ENCODE peak calls at places on chromosomes 12 and 14, in ten cellular contexts. H, G, W, C, J, K, O, Y, R and X are unnamed samples.

GRCh38 chr12:54439521-54440255 is 20.6 kb upstream of the ITGA5 start:
- DNase-seq in O (no peak), K (no peak), W (no peak), G (no peak), C (no peak), R (no peak), H (no peak), J (peak), Y (peak), X (no peak)

GRCh38 chr14:91315844-91316267 is 71.4 kb upstream of the GPR68 start:
- DNase-seq in Y (no peak), C (no peak), G (no peak), K (no peak), R (no peak), W (no peak), O (no peak), H (no peak), J (no peak), X (no peak)

GRCh38 chr14:104547310-104547997 is 32.1 kb upstream of the C14orf180 start:
- DNase-seq in W (no peak), G (no peak), H (no peak), J (no peak), O (no peak), R (peak), K (no peak), Y (no peak), C (no peak), X (no peak)

GRCh38 chr14:85764809-85765208 is 234.9 kb downstream of the FLRT2 start:
- DNase-seq in W (no peak), J (peak), C (peak), G (no peak), O (no peak), Y (no peak), R (no peak), K (no peak), H (no peak), X (no peak)

GRCh38 chr14:93269341-93270068 is 62.4 kb downstream of the UBR7 start:
- DNase-seq in J (peak), H (no peak), Y (no peak), R (no peak), K (no peak), C (peak), G (no peak), W (no peak), O (no peak), X (no peak)

GRCh38 chr14:68941820-68942219 is 37.3 kb downstream of the ACTN1 start:
- DNase-seq in K (no peak), Y (peak), W (peak), J (peak), C (peak), G (peak), R (no peak), O (peak), H (peak), X (no peak)

GRCh38 chr12:67067453-67068203 is 201.5 kb upstream of the CAND1 start:
- DNase-seq in W (no peak), K (no peak), J (no peak), Y (no peak), C (no peak), R (no peak), G (no peak), O (peak), H (no peak), X (no peak)

GRCh38 chr12:105157598-105157997 is 50.1 kb downstream of the WASHC4 start:
- DNase-seq in W (no peak), H (no peak), R (no peak), G (no peak), O (no peak), J (no peak), K (no peak), Y (no peak), C (no peak), X (no peak)

GRCh38 chr14:104296388-104297312 is 158.3 kb downstream of the KIF26A start:
- DNase-seq in K (no peak), H (no peak), W (no peak), J (no peak), G (peak), R (no peak), O (peak), C (no peak), Y (no peak), X (no peak)

GRCh38 chr12:54419088-54419887 is at the start of gene ITGA5:
- DNase-seq in G (peak), W (peak), K (peak), O (peak), J (peak), Y (no peak), H (peak), R (no peak), C (peak), X (peak)

GRCh38 chr12:57434517-57435223 is at the start of gene INHBC:
- DNase-seq in H (no peak), K (no peak), C (no peak), J (no peak), R (no peak), O (no peak), Y (no peak), G (no peak), W (no peak), X (no peak)

GRCh38 chr14:51293926-51294290 is 53.9 kb downstream of the TMX1 start:
- DNase-seq in O (no peak), G (no peak), Y (no peak), W (no peak), R (no peak), H (no peak), C (no peak), J (peak), K (no peak), X (no peak)

GRCh38 chr12:94261119-94261518 is 112.7 kb downstream of the PLXNC1 start:
- DNase-seq in J (no peak), C (no peak), H (no peak), R (no peak), K (no peak), G (no peak), O (no peak), W (no peak), Y (no peak), X (no peak)

GRCh38 chr14:46091819-46092218 is 559.8 kb downstream of the RPL10L start:
- DNase-seq in C (no peak), G (no peak), R (no peak), W (no peak), Y (no peak), O (no peak), J (no peak), K (no peak), H (no peak), X (no peak)

GRCh38 chr14:102799684-102800562 is 22.7 kb downstream of the TRAF3 start:
- DNase-seq in R (no peak), Y (peak), C (peak), H (no peak), K (no peak), O (no peak), G (no peak), W (no peak), J (peak), X (no peak)

GRCh38 chr12:51028811-51029146 is 2.6 kb upstream of the SLC11A2 start:
- DNase-seq in K (no peak), G (no peak), C (no peak), W (no peak), J (peak), R (no peak), Y (no peak), O (no peak), H (no peak), X (no peak)

GRCh38 chr12:4292266-4293063 is 18.9 kb downstream of the CCND2 start:
- DNase-seq in O (no peak), Y (no peak), K (no peak), R (no peak), J (no peak), H (no peak), W (no peak), G (peak), C (no peak), X (no peak)

GRCh38 chr12:57845478-57846284 is 848 bp downstream of the CTDSP2 start:
- DNase-seq in H (peak), R (no peak), Y (no peak), G (peak), K (peak), W (peak), O (peak), C (no peak), J (peak), X (peak)

GRCh38 chr14:79248771-79249170 is 962.5 kb downstream of the DIO2 start:
- DNase-seq in C (no peak), J (no peak), O (no peak), G (no peak), R (no peak), Y (no peak), W (no peak), H (no peak), K (no peak), X (no peak)

GRCh38 chr12:81520064-81520945 is 238.8 kb downstream of the PPFIA2 start:
- DNase-seq in W (no peak), K (no peak), H (no peak), G (no peak), R (no peak), J (no peak), O (no peak), Y (no peak), C (no peak), X (no peak)

GRCh38 chr12:16424531-16424930 is 77.1 kb downstream of the MGST1 start:
- DNase-seq in J (no peak), O (no peak), W (no peak), K (no peak), C (no peak), Y (no peak), H (no peak), G (no peak), R (no peak), X (no peak)

GRCh38 chr14:94864421-94865195 is 94.7 kb upstream of the GSC start:
- DNase-seq in O (peak), J (no peak), K (no peak), Y (no peak), C (no peak), G (no peak), W (no peak), R (no peak), H (no peak), X (no peak)

GRCh38 chr14:104788533-104788818 is 7.1 kb downstream of the AKT1 start:
- DNase-seq in W (no peak), G (no peak), Y (no peak), C (no peak), J (no peak), O (no peak), R (no peak), H (no peak), K (no peak), X (no peak)

GRCh38 chr12:116136340-116136739 is 141.2 kb downstream of the MED13L start:
- DNase-seq in W (no peak), H (no peak), K (no peak), J (peak), Y (peak), G (no peak), C (no peak), R (no peak), O (no peak), X (no peak)

GRCh38 chr14:105843444-105844046 is 317.2 kb downstream of the TMEM121 start:
- DNase-seq in Y (no peak), J (no peak), W (no peak), C (no peak), K (peak), O (no peak), G (peak), R (no peak), H (no peak), X (no peak)

GRCh38 chr12:38141861-38142260 is 174.7 kb upstream of the ALG10B start:
- DNase-seq in W (no peak), J (no peak), G (no peak), O (no peak), R (no peak), C (no peak), H (no peak), K (no peak), Y (no peak), X (no peak)
- TF ChIP-seq CTCF in W (no peak), J (no peak), G (no peak), O (no peak), R (no peak), C (no peak), H (no peak), K (no peak), Y (no peak), X (no peak)

GRCh38 chr12:52319097-52319496 is 2.1 kb downstream of the KRT83 start:
- DNase-seq in C (no peak), H (no peak), W (no peak), Y (no peak), G (peak), O (no peak), K (no peak), J (no peak), R (no peak), X (no peak)
- TF ChIP-seq CTCF in C (peak), H (no peak), W (no peak), Y (no peak), G (no peak), O (peak), K (no peak), J (no peak), R (no peak), X (no peak)

DNA sequence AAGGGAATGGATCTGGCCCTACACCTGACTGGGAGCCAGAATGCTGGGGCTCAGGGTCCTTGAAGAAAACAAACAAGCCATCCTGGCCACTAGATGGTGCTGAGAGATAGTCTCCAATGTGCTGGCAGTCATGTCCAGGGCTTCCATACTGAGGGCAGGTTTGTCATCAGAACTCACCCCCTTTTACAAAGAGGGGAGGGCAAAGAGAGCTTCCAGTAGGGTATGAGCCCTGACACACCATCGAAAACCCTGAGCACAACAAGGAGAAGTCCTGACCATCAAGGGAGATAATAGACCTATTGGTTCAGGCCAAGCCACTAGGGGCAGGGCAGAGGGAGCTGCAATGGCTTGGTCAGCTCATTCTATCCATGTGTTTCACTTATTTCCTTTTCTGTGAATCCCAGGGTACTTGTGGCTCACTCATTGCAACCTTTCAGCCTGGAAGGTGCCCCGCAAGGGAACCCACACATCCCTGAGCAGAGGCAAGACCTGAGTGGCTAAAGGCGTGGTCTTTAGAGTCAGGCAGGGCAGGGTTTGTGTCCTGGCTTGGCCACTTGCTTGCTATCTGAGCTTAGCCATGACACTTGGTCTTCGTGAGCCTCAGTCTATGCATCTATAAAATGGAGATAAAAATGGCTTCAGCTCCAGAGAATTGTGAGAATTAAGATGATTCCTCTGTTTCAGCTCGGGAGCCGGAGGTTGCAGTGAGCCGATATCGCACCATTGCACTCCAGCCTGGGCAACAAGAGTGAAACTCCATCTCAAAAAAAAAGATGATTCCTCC is 6.2 kb upstream of the PLEKHH1 start:
- DNase-seq in O (peak), G (no peak), H (no peak), R (no peak), J (peak), C (peak), Y (peak), K (peak), W (peak), X (peak)
- TF ChIP-seq CTCF in O (peak), G (peak), H (no peak), R (peak), J (peak), C (peak), Y (peak), K (peak), W (peak), X (peak)

DNA sequence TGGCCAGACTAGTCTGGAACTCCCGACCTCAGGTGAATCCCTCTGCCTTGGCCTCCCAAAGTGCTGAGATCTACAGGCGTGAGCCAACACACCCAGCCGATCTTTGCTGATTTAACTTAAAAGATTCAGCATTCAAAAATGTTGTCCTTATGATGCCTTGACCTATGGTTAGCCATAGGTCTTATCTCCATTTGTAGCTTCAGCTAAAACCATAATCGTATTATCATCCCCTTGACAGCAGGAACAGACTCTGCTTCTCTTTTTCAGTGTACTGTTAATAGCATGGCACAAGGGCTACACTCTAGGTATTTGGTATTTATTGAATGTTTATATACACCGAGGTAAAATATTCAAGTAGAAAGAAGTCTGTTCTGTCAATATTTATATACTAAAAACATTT is 15.3 kb downstream of the CCDC62 start:
- DNase-seq in O (peak), C (no peak), Y (no peak), J (no peak), W (no peak), H (no peak), G (no peak), K (no peak), R (no peak), X (no peak)
- TF ChIP-seq CTCF in O (no peak), C (no peak), Y (no peak), J (no peak), W (no peak), H (no peak), G (no peak), K (no peak), R (no peak), X (no peak)

GRCh38 chr14:76948213-76948947 is 80.1 kb downstream of the IRF2BPL start:
- DNase-seq in C (no peak), W (no peak), G (no peak), J (no peak), K (peak), H (no peak), O (no peak), Y (no peak), R (no peak), X (no peak)

GRCh38 chr14:76946753-76947077 is 81.8 kb downstream of the IRF2BPL start:
- DNase-seq in G (no peak), J (no peak), H (no peak), O (no peak), W (peak), K (no peak), Y (no peak), C (no peak), R (no peak), X (no peak)

GRCh38 chr14:76947838-76948184 is 80.7 kb downstream of the IRF2BPL start:
- DNase-seq in W (no peak), K (no peak), J (no peak), R (no peak), H (no peak), C (no peak), O (no peak), Y (no peak), G (no peak), X (no peak)

GRCh38 chr14:76948976-76949375 is 79.5 kb downstream of the IRF2BPL start:
- DNase-seq in K (no peak), J (no peak), C (no peak), G (no peak), H (no peak), O (no peak), R (no peak), Y (no peak), W (no peak), X (no peak)

DNA sequence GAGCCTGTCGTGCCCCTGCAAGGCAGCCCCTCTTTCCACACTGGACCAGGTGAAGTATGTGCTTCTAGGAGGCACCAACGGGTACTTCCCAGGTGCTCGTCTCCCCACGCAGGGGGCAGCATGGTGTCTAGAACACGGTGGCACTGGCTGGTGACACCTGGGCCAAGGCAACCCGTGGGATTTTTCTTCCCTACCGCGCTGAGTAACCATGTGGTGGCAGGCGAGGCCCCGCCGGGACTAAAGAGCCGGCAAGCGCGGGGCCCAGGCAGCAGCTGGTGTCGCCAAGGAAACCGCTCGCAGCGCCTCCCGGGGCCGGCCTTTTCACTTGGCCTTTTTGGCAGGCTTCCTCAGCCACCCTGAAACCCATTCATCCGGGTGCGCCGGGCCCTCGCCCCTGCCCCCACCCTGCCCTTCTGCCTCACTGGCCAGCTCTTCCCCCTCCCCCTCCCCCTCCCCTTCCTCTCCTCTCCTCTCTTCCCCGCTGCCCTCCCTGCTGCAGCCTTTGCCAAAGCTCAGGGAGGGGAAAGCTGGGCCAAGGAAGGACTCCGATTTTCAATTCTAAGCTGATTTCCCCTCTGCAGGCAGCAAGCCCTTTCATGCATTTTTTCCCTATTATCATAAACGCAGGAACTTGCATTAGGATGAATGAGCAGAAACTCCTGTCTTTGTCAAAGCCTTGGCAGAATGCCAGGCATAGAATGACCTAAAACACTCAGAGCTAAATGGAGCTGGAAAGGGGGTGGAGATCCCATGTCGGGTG is 81.2 kb downstream of the IRF2BPL start:
- DNase-seq in O (peak), Y (peak), R (peak), K (peak), H (peak), W (peak), J (peak), C (peak), G (peak), X (peak)
- TF ChIP-seq CTCF in O (peak), Y (peak), R (peak), K (peak), H (no peak), W (peak), J (peak), C (peak), G (peak), X (peak)